ENCODE peak calls at places on chromosomes 12 and 14, in five cellular contexts. P is foreskin fibroblast, S is spleen, T is keratinocyte, R is left ventricle myocardium inferior. U is an unnamed sample.

GRCh38 chr14:79587194-79587593 is 624.1 kb downstream of the DIO2 start:
- DNase-seq in R (no peak), S (no peak), T (no peak), P (no peak), U (no peak)

GRCh38 chr12:3491938-3492867 is 1.2 kb downstream of the PRMT8 start:
- DNase-seq in R (peak), T (peak), P (peak), S (no peak), U (peak)

GRCh38 chr12:88057994-88058718 is 29.0 kb upstream of the C12orf50 start:
- DNase-seq in T (no peak), S (no peak), P (peak), R (peak), U (no peak)

GRCh38 chr12:85179680-85180300 is 100.2 kb upstream of the ALX1 start:
- DNase-seq in T (no peak), S (no peak), R (no peak), P (peak), U (no peak)

GRCh38 chr14:105217764-105218163 is 30.6 kb upstream of the BTBD6 start:
- DNase-seq in R (no peak), P (no peak), S (no peak), T (no peak), U (no peak)

GRCh38 chr14:99413172-99413571 is 67.5 kb downstream of the SETD3 start:
- DNase-seq in R (no peak), P (no peak), S (no peak), T (no peak), U (no peak)

GRCh38 chr14:67405771-67406170 is 6.2 kb downstream of the PLEK2 start:
- DNase-seq in R (no peak), P (no peak), T (no peak), S (no peak), U (no peak)

GRCh38 chr12:30613119-30613830 is 82.4 kb downstream of the IPO8 start:
- DNase-seq in S (no peak), P (peak), T (no peak), R (no peak), U (peak)

GRCh38 chr12:131716282-131716681 is 5.4 kb downstream of the SFSWAP start:
- DNase-seq in R (no peak), T (no peak), S (no peak), P (no peak), U (no peak)

GRCh38 chr14:67577909-67578749 is 21.9 kb downstream of the PIGH start:
- DNase-seq in R (no peak), T (no peak), P (no peak), S (peak), U (no peak)

GRCh38 chr12:111462134-111462821 is 56.6 kb downstream of the SH2B3 start:
- DNase-seq in R (no peak), T (no peak), P (peak), S (no peak), U (peak)

GRCh38 chr12:105742567-105742874 is 396.2 kb downstream of the NUAK1 start:
- DNase-seq in T (no peak), S (no peak), P (no peak), R (no peak), U (no peak)

GRCh38 chr14:102849522-102850379 is 72.5 kb downstream of the TRAF3 start:
- DNase-seq in T (no peak), R (no peak), P (peak), S (no peak), U (no peak)

GRCh38 chr14:103109789-103110415 is 13.4 kb upstream of the TNFAIP2 start:
- DNase-seq in T (no peak), R (no peak), P (peak), S (no peak), U (no peak)

GRCh38 chr14:25042362-25043299 is 7.3 kb downstream of the STXBP6 start:
- DNase-seq in R (no peak), P (peak), T (no peak), S (no peak), U (peak)

GRCh38 chr14:64696355-64696844 is 7.8 kb upstream of the PLEKHG3 start:
- DNase-seq in P (no peak), S (no peak), T (no peak), R (no peak), U (no peak)

GRCh38 chr12:85369365-85370154 is 89.5 kb downstream of the ALX1 start:
- DNase-seq in S (no peak), R (no peak), P (no peak), T (no peak), U (no peak)

GRCh38 chr12:85575115-85576096 is 260.8 kb downstream of the RASSF9 start:
- DNase-seq in S (no peak), R (peak), T (no peak), P (peak), U (peak)

GRCh38 chr12:70002097-70002911 is 177.3 kb downstream of the MYRFL start:
- DNase-seq in T (no peak), P (no peak), S (no peak), R (peak), U (no peak)

GRCh38 chr14:99522934-99523660 is 41.9 kb downstream of the CCNK start:
- DNase-seq in T (no peak), R (peak), P (peak), S (peak), U (no peak)

GRCh38 chr14:24347140-24347539 is 7.3 kb upstream of the RIPK3 start:
- DNase-seq in T (no peak), S (no peak), R (no peak), P (no peak), U (no peak)

GRCh38 chr12:46788247-46788887 is 37.4 kb downstream of the SLC38A4 start:
- DNase-seq in P (peak), R (no peak), S (no peak), T (no peak), U (no peak)

GRCh38 chr12:121894633-121895032 is 6.0 kb downstream of the PSMD9 start:
- DNase-seq in R (no peak), S (no peak), T (no peak), P (peak), U (no peak)

GRCh38 chr12:31843399-31844095 is 114.7 kb upstream of the AMN1 start:
- DNase-seq in S (no peak), P (no peak), T (no peak), R (no peak), U (no peak)

GRCh38 chr12:89474615-89475014 is 50.0 kb downstream of the GALNT4 start:
- DNase-seq in R (no peak), T (no peak), S (no peak), P (no peak), U (no peak)

GRCh38 chr14:86221000-86221399 is 691.1 kb downstream of the FLRT2 start:
- DNase-seq in R (no peak), S (no peak), P (peak), T (no peak), U (no peak)

GRCh38 chr12:104458645-104459555 is 2.2 kb downstream of the CHST11 start:
- DNase-seq in T (no peak), P (peak), R (peak), S (peak), U (no peak)

GRCh38 chr14:68774771-68775613 is 17.9 kb downstream of the ZFP36L1 start:
- DNase-seq in S (no peak), T (no peak), R (no peak), P (peak), U (peak)

GRCh38 chr12:26691234-26691970 is 141.6 kb downstream of the ITPR2 start:
- DNase-seq in S (no peak), T (peak), R (no peak), P (peak), U (peak)

GRCh38 chr12:75390156-75390898 is 562 bp upstream of the GLIPR1L2 start:
- DNase-seq in R (no peak), T (peak), S (no peak), P (no peak), U (no peak)

GRCh38 chr12:2283910-2284309 is 231.1 kb downstream of the CACNA1C start:
- DNase-seq in S (no peak), T (no peak), P (peak), R (no peak), U (no peak)

GRCh38 chr12:20370001-20370381 is 1.7 kb downstream of the PDE3A start:
- DNase-seq in T (no peak), R (peak), S (peak), P (peak), U (no peak)

GRCh38 chr12:117100851-117101673 is 1.8 kb upstream of the TESC start:
- DNase-seq in T (no peak), P (no peak), S (no peak), R (no peak), U (no peak)

GRCh38 chr14:65168840-65169239 is 66.5 kb upstream of the MAX start:
- DNase-seq in T (no peak), P (peak), S (no peak), R (no peak), U (no peak)

GRCh38 chr14:79596531-79596930 is 614.8 kb downstream of the DIO2 start:
- DNase-seq in S (no peak), P (peak), R (no peak), T (no peak), U (peak)

GRCh38 chr12:67645126-67645525 is 3.4 kb upstream of the DYRK2 start:
- DNase-seq in P (no peak), T (no peak), R (no peak), S (no peak), U (no peak)

GRCh38 chr14:93060841-93061240 is 54.9 kb downstream of the ITPK1 start:
- DNase-seq in P (no peak), R (no peak), T (no peak), S (no peak), U (no peak)
- H3K4me3 ChIP-seq in P (no peak), R (no peak), T (no peak), S (no peak), U (no peak)

GRCh38 chr12:132986001-132986884 is at the start of gene ZNF26:
- DNase-seq in T (peak), R (peak), P (peak), S (peak), U (peak)
- TF ChIP-seq CTCF in T (no peak), R (no peak), P (no peak), S (no peak), U (no peak)

GRCh38 chr12:47908738-47909137 is 3.9 kb upstream of the VDR start:
- DNase-seq in S (no peak), R (no peak), P (no peak), T (no peak), U (no peak)

GRCh38 chr12:47910486-47910885 is 5.7 kb upstream of the VDR start:
- DNase-seq in R (no peak), T (no peak), S (no peak), P (peak), U (no peak)

GRCh38 chr12:47909839-47910465 is 5.2 kb upstream of the VDR start:
- DNase-seq in T (no peak), S (no peak), R (no peak), P (no peak), U (no peak)

GRCh38 chr12:47907851-47908454 is 3.2 kb upstream of the VDR start:
- DNase-seq in T (no peak), S (no peak), P (no peak), R (no peak), U (no peak)

DNA sequence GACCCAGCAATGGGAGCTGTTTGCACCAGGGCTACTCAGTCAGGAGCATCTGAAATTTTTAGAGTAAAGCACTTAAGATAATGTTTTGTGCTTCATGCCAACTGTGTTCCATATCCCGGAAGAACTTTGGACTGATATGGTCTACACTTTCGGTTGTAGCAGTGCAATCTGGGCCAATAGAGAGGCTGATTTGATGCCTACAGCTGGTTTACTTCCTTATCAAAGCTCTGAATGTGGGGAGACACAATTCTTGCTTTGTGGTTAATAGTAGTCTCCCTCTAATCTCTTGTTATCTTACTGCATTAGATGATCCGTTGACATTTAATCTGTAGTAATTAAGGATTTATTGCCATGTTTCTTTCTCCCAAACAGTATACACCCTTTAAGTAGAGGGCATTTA is 7.8 kb upstream of the VDR start:
- DNase-seq in P (no peak), S (no peak), R (no peak), T (no peak), U (no peak)
- H3K4me3 ChIP-seq in P (no peak), S (no peak), R (no peak), T (no peak), U (no peak)

GRCh38 chr12:15152456-15152855 is 68.8 kb downstream of the RERG start:
- DNase-seq in S (no peak), P (peak), T (no peak), R (no peak), U (no peak)
- TF ChIP-seq CTCF in S (no peak), P (no peak), T (no peak), R (peak), U (peak)

U was measured in AG09309.